ENCODE peak calls at places on chromosomes 16 and 17, in eight cellular contexts. One of them, this sample, is unnamed.
A peak's percentile ranks its signal among the peaks of the same experiment; 100 is the strongest.

GRCh38 chr16:50167603-50168002 is 14.5 kb downstream of the TENT4B start:
- DNase-seq in iris pigment epithelial cell: no peak
- DNase-seq in activated CD4-positive, CD25-positive, alpha-beta regulatory T cell treated with anti-CD3 and anti-CD28 coated beads, Interleukin-2, amount 50 U/mL, for 72 hours: no peak
- DNase-seq in amygdala: no peak
- DNase-seq in CD8-positive, alpha-beta memory T cell: no peak
- DNase-seq in omental fat pad: no peak
- DNase-seq in NCI-H460: no peak
- DNase-seq in RWPE1: no peak
- DNase-seq in this sample: no peak

GRCh38 chr16:55773859-55774549 is 58.9 kb downstream of the CES1 start:
- DNase-seq in iris pigment epithelial cell: no peak
- DNase-seq in activated CD4-positive, CD25-positive, alpha-beta regulatory T cell treated with anti-CD3 and anti-CD28 coated beads, Interleukin-2, amount 50 U/mL, for 72 hours: no peak
- DNase-seq in amygdala: no peak
- DNase-seq in CD8-positive, alpha-beta memory T cell: no peak
- DNase-seq in omental fat pad: no peak
- DNase-seq in NCI-H460: no peak
- DNase-seq in RWPE1: peak; percentile 68
- DNase-seq in this sample: peak; percentile 6

GRCh38 chr16:53973021-53973420 is 269.1 kb downstream of the FTO start:
- DNase-seq in iris pigment epithelial cell: no peak
- DNase-seq in activated CD4-positive, CD25-positive, alpha-beta regulatory T cell treated with anti-CD3 and anti-CD28 coated beads, Interleukin-2, amount 50 U/mL, for 72 hours: no peak
- DNase-seq in amygdala: no peak
- DNase-seq in CD8-positive, alpha-beta memory T cell: no peak
- DNase-seq in omental fat pad: no peak
- DNase-seq in NCI-H460: no peak
- DNase-seq in RWPE1: no peak
- DNase-seq in this sample: no peak

GRCh38 chr17:73017653-73018052 is 74.8 kb downstream of the SLC39A11 start:
- DNase-seq in iris pigment epithelial cell: peak; percentile 86
- DNase-seq in activated CD4-positive, CD25-positive, alpha-beta regulatory T cell treated with anti-CD3 and anti-CD28 coated beads, Interleukin-2, amount 50 U/mL, for 72 hours: no peak
- DNase-seq in amygdala: no peak
- DNase-seq in CD8-positive, alpha-beta memory T cell: no peak
- DNase-seq in omental fat pad: no peak
- DNase-seq in NCI-H460: no peak
- DNase-seq in RWPE1: no peak
- DNase-seq in this sample: peak; percentile 70

GRCh38 chr17:29549169-29549935 is 17.5 kb downstream of the ABHD15 start:
- DNase-seq in iris pigment epithelial cell: peak; percentile 51
- DNase-seq in activated CD4-positive, CD25-positive, alpha-beta regulatory T cell treated with anti-CD3 and anti-CD28 coated beads, Interleukin-2, amount 50 U/mL, for 72 hours: no peak
- DNase-seq in amygdala: no peak
- DNase-seq in CD8-positive, alpha-beta memory T cell: no peak
- DNase-seq in omental fat pad: no peak
- DNase-seq in NCI-H460: no peak
- DNase-seq in RWPE1: no peak
- DNase-seq in this sample: no peak

GRCh38 chr16:88354229-88355092 is 28.3 kb upstream of the ZNF469 start:
- DNase-seq in iris pigment epithelial cell: no peak
- DNase-seq in activated CD4-positive, CD25-positive, alpha-beta regulatory T cell treated with anti-CD3 and anti-CD28 coated beads, Interleukin-2, amount 50 U/mL, for 72 hours: no peak
- DNase-seq in amygdala: no peak
- DNase-seq in CD8-positive, alpha-beta memory T cell: no peak
- DNase-seq in omental fat pad: no peak
- DNase-seq in NCI-H460: no peak
- DNase-seq in RWPE1: no peak
- DNase-seq in this sample: no peak

GRCh38 chr17:3990391-3991127 is 26.3 kb upstream of the ATP2A3 start:
- DNase-seq in iris pigment epithelial cell: peak; percentile 49
- DNase-seq in activated CD4-positive, CD25-positive, alpha-beta regulatory T cell treated with anti-CD3 and anti-CD28 coated beads, Interleukin-2, amount 50 U/mL, for 72 hours: no peak
- DNase-seq in amygdala: no peak
- DNase-seq in CD8-positive, alpha-beta memory T cell: no peak
- DNase-seq in omental fat pad: no peak
- DNase-seq in NCI-H460: no peak
- DNase-seq in RWPE1: peak; percentile 38
- DNase-seq in this sample: no peak

GRCh38 chr17:76635039-76635438 is 8.5 kb downstream of the ST6GALNAC1 start:
- DNase-seq in iris pigment epithelial cell: peak; percentile 15
- DNase-seq in activated CD4-positive, CD25-positive, alpha-beta regulatory T cell treated with anti-CD3 and anti-CD28 coated beads, Interleukin-2, amount 50 U/mL, for 72 hours: no peak
- DNase-seq in amygdala: no peak
- DNase-seq in CD8-positive, alpha-beta memory T cell: no peak
- DNase-seq in omental fat pad: no peak
- DNase-seq in NCI-H460: no peak
- DNase-seq in RWPE1: no peak
- DNase-seq in this sample: no peak

GRCh38 chr17:67624886-67625656 is 92.7 kb upstream of the NOL11 start:
- DNase-seq in iris pigment epithelial cell: no peak
- DNase-seq in activated CD4-positive, CD25-positive, alpha-beta regulatory T cell treated with anti-CD3 and anti-CD28 coated beads, Interleukin-2, amount 50 U/mL, for 72 hours: no peak
- DNase-seq in amygdala: no peak
- DNase-seq in CD8-positive, alpha-beta memory T cell: no peak
- DNase-seq in omental fat pad: no peak
- DNase-seq in NCI-H460: no peak
- DNase-seq in RWPE1: no peak
- DNase-seq in this sample: no peak

GRCh38 chr16:31414706-31415105 is 13.5 kb downstream of the COX6A2 start:
- DNase-seq in iris pigment epithelial cell: no peak
- DNase-seq in activated CD4-positive, CD25-positive, alpha-beta regulatory T cell treated with anti-CD3 and anti-CD28 coated beads, Interleukin-2, amount 50 U/mL, for 72 hours: no peak
- DNase-seq in amygdala: no peak
- DNase-seq in CD8-positive, alpha-beta memory T cell: no peak
- DNase-seq in omental fat pad: no peak
- DNase-seq in NCI-H460: no peak
- DNase-seq in RWPE1: no peak
- DNase-seq in this sample: no peak

GRCh38 chr17:60154616-60155426 is 5.0 kb downstream of the CA4 start:
- DNase-seq in iris pigment epithelial cell: peak; percentile 62
- DNase-seq in activated CD4-positive, CD25-positive, alpha-beta regulatory T cell treated with anti-CD3 and anti-CD28 coated beads, Interleukin-2, amount 50 U/mL, for 72 hours: no peak
- DNase-seq in amygdala: no peak
- DNase-seq in CD8-positive, alpha-beta memory T cell: no peak
- DNase-seq in omental fat pad: no peak
- DNase-seq in NCI-H460: no peak
- DNase-seq in RWPE1: peak; percentile 23
- DNase-seq in this sample: peak; percentile 79

GRCh38 chr17:48814504-48814903 is 2.5 kb downstream of the TTLL6 start:
- DNase-seq in iris pigment epithelial cell: peak; percentile 46
- DNase-seq in activated CD4-positive, CD25-positive, alpha-beta regulatory T cell treated with anti-CD3 and anti-CD28 coated beads, Interleukin-2, amount 50 U/mL, for 72 hours: peak; percentile 47
- DNase-seq in amygdala: no peak
- DNase-seq in CD8-positive, alpha-beta memory T cell: peak; percentile 51
- DNase-seq in omental fat pad: no peak
- DNase-seq in NCI-H460: peak; percentile 56
- DNase-seq in RWPE1: peak; percentile 80
- DNase-seq in this sample: peak; percentile 56

GRCh38 chr16:56189990-56190902 is 1.0 kb upstream of the GNAO1 start:
- DNase-seq in iris pigment epithelial cell: peak; percentile 7
- DNase-seq in activated CD4-positive, CD25-positive, alpha-beta regulatory T cell treated with anti-CD3 and anti-CD28 coated beads, Interleukin-2, amount 50 U/mL, for 72 hours: no peak
- DNase-seq in amygdala: no peak
- DNase-seq in CD8-positive, alpha-beta memory T cell: no peak
- DNase-seq in omental fat pad: no peak
- DNase-seq in NCI-H460: no peak
- DNase-seq in RWPE1: no peak
- DNase-seq in this sample: no peak

GRCh38 chr17:3710951-3711383 is 12.7 kb upstream of the HASPIN start:
- DNase-seq in iris pigment epithelial cell: peak; percentile 87
- DNase-seq in activated CD4-positive, CD25-positive, alpha-beta regulatory T cell treated with anti-CD3 and anti-CD28 coated beads, Interleukin-2, amount 50 U/mL, for 72 hours: peak; percentile 50
- DNase-seq in amygdala: peak; percentile 16
- DNase-seq in CD8-positive, alpha-beta memory T cell: peak; percentile 68
- DNase-seq in omental fat pad: no peak
- DNase-seq in NCI-H460: no peak
- DNase-seq in RWPE1: peak; percentile 36
- DNase-seq in this sample: peak; percentile 82

GRCh38 chr16:30031477-30031918 is 427 bp upstream of the TLCD3B start:
- DNase-seq in iris pigment epithelial cell: no peak
- DNase-seq in activated CD4-positive, CD25-positive, alpha-beta regulatory T cell treated with anti-CD3 and anti-CD28 coated beads, Interleukin-2, amount 50 U/mL, for 72 hours: no peak
- DNase-seq in amygdala: no peak
- DNase-seq in CD8-positive, alpha-beta memory T cell: no peak
- DNase-seq in omental fat pad: no peak
- DNase-seq in NCI-H460: no peak
- DNase-seq in RWPE1: no peak
- DNase-seq in this sample: no peak

This sample was measured in cardiac fibroblast.